ENCODE peak calls at places on chromosomes 1 and 21, in nine cellular contexts. One of them, this sample, is unnamed.

GRCh38 chr21:36156815-36157670 is at the start of gene DOP1B:
- DNase-seq in fibroblast of lung: no peak
- DNase-seq in non-pigmented ciliary epithelial cell: no peak
- DNase-seq in Calu3: no peak
- DNase-seq in ELR: no peak
- DNase-seq in NCI-H146: peak; percentile 66
- DNase-seq in T-helper 22 cell: peak; percentile 17
- DNase-seq in activated T-cell treated with anti-CD3 and anti-CD28 coated beads for 1 hour: no peak
- DNase-seq in WTC11: peak; percentile 45
- DNase-seq in this sample: no peak

GRCh38 chr1:27438621-27439061 is 46.2 kb downstream of the GPR3 start:
- DNase-seq in activated T-cell treated with anti-CD3 and anti-CD28 coated beads for 1 hour: no peak
- DNase-seq in T-helper 22 cell: no peak
- DNase-seq in non-pigmented ciliary epithelial cell: no peak
- DNase-seq in fibroblast of lung: no peak
- DNase-seq in Calu3: no peak
- DNase-seq in WTC11: no peak
- DNase-seq in NCI-H146: no peak
- DNase-seq in ELR: no peak
- DNase-seq in this sample: no peak

GRCh38 chr1:205354259-205354904 is 2.3 kb downstream of the KLHDC8A start:
- DNase-seq in Calu3: peak; percentile 74
- DNase-seq in T-helper 22 cell: peak; percentile 24
- DNase-seq in NCI-H146: peak; percentile 71
- DNase-seq in fibroblast of lung: peak; percentile 80
- DNase-seq in ELR: peak; percentile 74
- DNase-seq in activated T-cell treated with anti-CD3 and anti-CD28 coated beads for 1 hour: peak; percentile 57
- DNase-seq in WTC11: peak; percentile 68
- DNase-seq in non-pigmented ciliary epithelial cell: no peak
- DNase-seq in this sample: peak; percentile 46

GRCh38 chr1:156502396-156502748 is 1.8 kb upstream of the MEF2D start:
- DNase-seq in non-pigmented ciliary epithelial cell: no peak
- DNase-seq in ELR: no peak
- DNase-seq in WTC11: no peak
- DNase-seq in activated T-cell treated with anti-CD3 and anti-CD28 coated beads for 1 hour: no peak
- DNase-seq in NCI-H146: no peak
- DNase-seq in fibroblast of lung: no peak
- DNase-seq in T-helper 22 cell: no peak
- DNase-seq in Calu3: no peak
- DNase-seq in this sample: no peak

GRCh38 chr1:224082146-224082545 is 31.8 kb upstream of the FBXO28 start:
- DNase-seq in Calu3: no peak
- DNase-seq in non-pigmented ciliary epithelial cell: peak; percentile 30
- DNase-seq in WTC11: no peak
- DNase-seq in T-helper 22 cell: no peak
- DNase-seq in fibroblast of lung: no peak
- DNase-seq in NCI-H146: no peak
- DNase-seq in activated T-cell treated with anti-CD3 and anti-CD28 coated beads for 1 hour: no peak
- DNase-seq in ELR: peak; percentile 90
- DNase-seq in this sample: no peak

GRCh38 chr1:227556288-227556687 is 7.1 kb upstream of the ZNF678 start:
- DNase-seq in fibroblast of lung: no peak
- DNase-seq in ELR: no peak
- DNase-seq in WTC11: no peak
- DNase-seq in non-pigmented ciliary epithelial cell: no peak
- DNase-seq in activated T-cell treated with anti-CD3 and anti-CD28 coated beads for 1 hour: no peak
- DNase-seq in NCI-H146: no peak
- DNase-seq in T-helper 22 cell: no peak
- DNase-seq in Calu3: no peak
- DNase-seq in this sample: no peak

GRCh38 chr1:150268342-150268705 is 492 bp downstream of the APH1A start:
- DNase-seq in Calu3: peak; percentile 24
- DNase-seq in fibroblast of lung: peak; percentile 41
- DNase-seq in ELR: peak; percentile 64
- DNase-seq in activated T-cell treated with anti-CD3 and anti-CD28 coated beads for 1 hour: peak; percentile 25
- DNase-seq in T-helper 22 cell: peak; percentile 40
- DNase-seq in NCI-H146: peak; percentile 19
- DNase-seq in WTC11: no peak
- DNase-seq in non-pigmented ciliary epithelial cell: no peak
- DNase-seq in this sample: no peak

GRCh38 chr1:81877940-81878339 is 77.2 kb downstream of the ADGRL2 start:
- DNase-seq in non-pigmented ciliary epithelial cell: no peak
- DNase-seq in T-helper 22 cell: no peak
- DNase-seq in Calu3: no peak
- DNase-seq in ELR: no peak
- DNase-seq in WTC11: no peak
- DNase-seq in NCI-H146: no peak
- DNase-seq in fibroblast of lung: no peak
- DNase-seq in activated T-cell treated with anti-CD3 and anti-CD28 coated beads for 1 hour: no peak
- DNase-seq in this sample: no peak

GRCh38 chr1:200896571-200897187 is 2.0 kb downstream of the INAVA start:
- DNase-seq in activated T-cell treated with anti-CD3 and anti-CD28 coated beads for 1 hour: no peak
- DNase-seq in NCI-H146: peak; percentile 34
- DNase-seq in T-helper 22 cell: no peak
- DNase-seq in non-pigmented ciliary epithelial cell: no peak
- DNase-seq in Calu3: peak; percentile 97
- DNase-seq in fibroblast of lung: no peak
- DNase-seq in ELR: peak; percentile 34
- DNase-seq in WTC11: no peak
- DNase-seq in this sample: no peak

GRCh38 chr21:29888437-29888836 is 51.4 kb downstream of the GRIK1 start:
- DNase-seq in non-pigmented ciliary epithelial cell: no peak
- DNase-seq in WTC11: no peak
- DNase-seq in Calu3: no peak
- DNase-seq in T-helper 22 cell: no peak
- DNase-seq in ELR: no peak
- DNase-seq in NCI-H146: no peak
- DNase-seq in fibroblast of lung: no peak
- DNase-seq in activated T-cell treated with anti-CD3 and anti-CD28 coated beads for 1 hour: no peak
- DNase-seq in this sample: no peak

GRCh38 chr21:43712268-43712942 is 6.5 kb upstream of the PDXK start:
- DNase-seq in ELR: peak; percentile 75
- DNase-seq in NCI-H146: peak; percentile 79
- DNase-seq in Calu3: peak; percentile 84
- DNase-seq in T-helper 22 cell: no peak
- DNase-seq in non-pigmented ciliary epithelial cell: no peak
- DNase-seq in activated T-cell treated with anti-CD3 and anti-CD28 coated beads for 1 hour: no peak
- DNase-seq in WTC11: no peak
- DNase-seq in fibroblast of lung: no peak
- DNase-seq in this sample: no peak

GRCh38 chr1:32877211-32878110 is 6.7 kb upstream of the FNDC5 start:
- DNase-seq in WTC11: no peak
- DNase-seq in activated T-cell treated with anti-CD3 and anti-CD28 coated beads for 1 hour: no peak
- DNase-seq in fibroblast of lung: no peak
- DNase-seq in non-pigmented ciliary epithelial cell: no peak
- DNase-seq in ELR: no peak
- DNase-seq in Calu3: no peak
- DNase-seq in T-helper 22 cell: no peak
- DNase-seq in NCI-H146: no peak
- DNase-seq in this sample: no peak

GRCh38 chr1:47650606-47651005 is 212.8 kb downstream of the FOXD2 start:
- DNase-seq in non-pigmented ciliary epithelial cell: no peak
- DNase-seq in activated T-cell treated with anti-CD3 and anti-CD28 coated beads for 1 hour: no peak
- DNase-seq in T-helper 22 cell: no peak
- DNase-seq in WTC11: no peak
- DNase-seq in ELR: no peak
- DNase-seq in fibroblast of lung: no peak
- DNase-seq in NCI-H146: no peak
- DNase-seq in Calu3: no peak
- DNase-seq in this sample: no peak

GRCh38 chr21:43905726-43906455 is 40.9 kb downstream of the AGPAT3 start:
- DNase-seq in ELR: no peak
- DNase-seq in activated T-cell treated with anti-CD3 and anti-CD28 coated beads for 1 hour: no peak
- DNase-seq in non-pigmented ciliary epithelial cell: no peak
- DNase-seq in WTC11: no peak
- DNase-seq in NCI-H146: no peak
- DNase-seq in fibroblast of lung: no peak
- DNase-seq in Calu3: no peak
- DNase-seq in T-helper 22 cell: no peak
- DNase-seq in this sample: no peak

GRCh38 chr1:39833121-39833520 is 44.5 kb upstream of the BMP8B start:
- DNase-seq in activated T-cell treated with anti-CD3 and anti-CD28 coated beads for 1 hour: no peak
- DNase-seq in non-pigmented ciliary epithelial cell: no peak
- DNase-seq in ELR: no peak
- DNase-seq in Calu3: no peak
- DNase-seq in WTC11: no peak
- DNase-seq in fibroblast of lung: no peak
- DNase-seq in NCI-H146: no peak
- DNase-seq in T-helper 22 cell: no peak
- DNase-seq in this sample: no peak

GRCh38 chr1:11704226-11704619 is 12.7 kb downstream of the DRAXIN start:
- DNase-seq in activated T-cell treated with anti-CD3 and anti-CD28 coated beads for 1 hour: no peak
- DNase-seq in NCI-H146: no peak
- DNase-seq in T-helper 22 cell: no peak
- DNase-seq in WTC11: peak; percentile 48
- DNase-seq in non-pigmented ciliary epithelial cell: no peak
- DNase-seq in Calu3: no peak
- DNase-seq in ELR: no peak
- DNase-seq in fibroblast of lung: no peak
- DNase-seq in this sample: no peak

GRCh38 chr1:94117250-94117851 is 3.6 kb downstream of the ABCA4 start:
- DNase-seq in Calu3: no peak
- DNase-seq in non-pigmented ciliary epithelial cell: no peak
- DNase-seq in T-helper 22 cell: no peak
- DNase-seq in ELR: no peak
- DNase-seq in fibroblast of lung: no peak
- DNase-seq in WTC11: no peak
- DNase-seq in activated T-cell treated with anti-CD3 and anti-CD28 coated beads for 1 hour: no peak
- DNase-seq in NCI-H146: no peak
- DNase-seq in this sample: no peak

GRCh38 chr1:210144736-210145135 is 87.9 kb upstream of the SERTAD4 start:
- DNase-seq in WTC11: no peak
- DNase-seq in fibroblast of lung: no peak
- DNase-seq in ELR: peak; percentile 61
- DNase-seq in activated T-cell treated with anti-CD3 and anti-CD28 coated beads for 1 hour: no peak
- DNase-seq in T-helper 22 cell: no peak
- DNase-seq in NCI-H146: no peak
- DNase-seq in Calu3: no peak
- DNase-seq in non-pigmented ciliary epithelial cell: peak; percentile 3
- DNase-seq in this sample: no peak

GRCh38 chr1:56645663-56646330 is 683 bp downstream of the PRKAA2 start:
- DNase-seq in non-pigmented ciliary epithelial cell: no peak
- DNase-seq in ELR: peak; percentile 45
- DNase-seq in fibroblast of lung: peak; percentile 8
- DNase-seq in Calu3: no peak
- DNase-seq in WTC11: peak; percentile 24
- DNase-seq in T-helper 22 cell: no peak
- DNase-seq in NCI-H146: no peak
- DNase-seq in activated T-cell treated with anti-CD3 and anti-CD28 coated beads for 1 hour: no peak
- DNase-seq in this sample: no peak

GRCh38 chr1:45923343-45923742 is 119.9 kb downstream of the MAST2 start:
- DNase-seq in non-pigmented ciliary epithelial cell: no peak
- DNase-seq in activated T-cell treated with anti-CD3 and anti-CD28 coated beads for 1 hour: no peak
- DNase-seq in NCI-H146: no peak
- DNase-seq in Calu3: no peak
- DNase-seq in WTC11: no peak
- DNase-seq in fibroblast of lung: no peak
- DNase-seq in T-helper 22 cell: no peak
- DNase-seq in ELR: no peak
- DNase-seq in this sample: no peak

GRCh38 chr21:19792004-19792403 is 1206.2 kb upstream of the NCAM2 start:
- DNase-seq in NCI-H146: no peak
- DNase-seq in ELR: no peak
- DNase-seq in Calu3: no peak
- DNase-seq in WTC11: no peak
- DNase-seq in activated T-cell treated with anti-CD3 and anti-CD28 coated beads for 1 hour: no peak
- DNase-seq in non-pigmented ciliary epithelial cell: no peak
- DNase-seq in T-helper 22 cell: no peak
- DNase-seq in fibroblast of lung: no peak
- DNase-seq in this sample: no peak

GRCh38 chr1:154198756-154199562 is 7.1 kb upstream of the TPM3 start:
- DNase-seq in WTC11: peak; percentile 23
- DNase-seq in Calu3: peak; percentile 53
- DNase-seq in fibroblast of lung: peak; percentile 77
- DNase-seq in activated T-cell treated with anti-CD3 and anti-CD28 coated beads for 1 hour: no peak
- DNase-seq in ELR: peak; percentile 76
- DNase-seq in non-pigmented ciliary epithelial cell: no peak
- DNase-seq in T-helper 22 cell: no peak
- DNase-seq in NCI-H146: peak; percentile 66
- DNase-seq in this sample: no peak

GRCh38 chr21:28464988-28465387 is 527.7 kb downstream of the LTN1 start:
- DNase-seq in activated T-cell treated with anti-CD3 and anti-CD28 coated beads for 1 hour: no peak
- DNase-seq in NCI-H146: no peak
- DNase-seq in fibroblast of lung: no peak
- DNase-seq in Calu3: no peak
- DNase-seq in ELR: no peak
- DNase-seq in WTC11: no peak
- DNase-seq in T-helper 22 cell: no peak
- DNase-seq in non-pigmented ciliary epithelial cell: no peak
- DNase-seq in this sample: no peak

GRCh38 chr1:85078903-85079302 is 30.6 kb upstream of the MCOLN3 start:
- DNase-seq in T-helper 22 cell: no peak
- DNase-seq in NCI-H146: no peak
- DNase-seq in activated T-cell treated with anti-CD3 and anti-CD28 coated beads for 1 hour: no peak
- DNase-seq in Calu3: no peak
- DNase-seq in WTC11: no peak
- DNase-seq in non-pigmented ciliary epithelial cell: no peak
- DNase-seq in ELR: peak; percentile 15
- DNase-seq in fibroblast of lung: peak; percentile 29
- DNase-seq in this sample: no peak

GRCh38 chr1:209397910-209398309 is 185.6 kb upstream of the CAMK1G start:
- DNase-seq in NCI-H146: no peak
- DNase-seq in Calu3: no peak
- DNase-seq in activated T-cell treated with anti-CD3 and anti-CD28 coated beads for 1 hour: no peak
- DNase-seq in T-helper 22 cell: no peak
- DNase-seq in non-pigmented ciliary epithelial cell: no peak
- DNase-seq in WTC11: no peak
- DNase-seq in fibroblast of lung: no peak
- DNase-seq in ELR: no peak
- DNase-seq in this sample: no peak

GRCh38 chr1:229066591-229066990 is 204.3 kb upstream of the RAB4A start:
- DNase-seq in non-pigmented ciliary epithelial cell: no peak
- DNase-seq in fibroblast of lung: no peak
- DNase-seq in NCI-H146: no peak
- DNase-seq in Calu3: no peak
- DNase-seq in WTC11: no peak
- DNase-seq in T-helper 22 cell: no peak
- DNase-seq in activated T-cell treated with anti-CD3 and anti-CD28 coated beads for 1 hour: no peak
- DNase-seq in ELR: no peak
- DNase-seq in this sample: no peak

GRCh38 chr1:231480008-231480407 is 48.5 kb upstream of the TSNAX start:
- DNase-seq in NCI-H146: no peak
- DNase-seq in fibroblast of lung: no peak
- DNase-seq in T-helper 22 cell: no peak
- DNase-seq in Calu3: no peak
- DNase-seq in activated T-cell treated with anti-CD3 and anti-CD28 coated beads for 1 hour: no peak
- DNase-seq in WTC11: no peak
- DNase-seq in ELR: no peak
- DNase-seq in non-pigmented ciliary epithelial cell: no peak
- DNase-seq in this sample: no peak

This sample was measured in omental fat pad.